ENCODE peak calls at places on chromosome 15, in four cellular contexts. X is PC-3, M is H1, E is GM23248. B is an unnamed sample.

GRCh38 chr15:98123834-98124233 is 163.3 kb downstream of the ARRDC4 start:
- DNase-seq in X (no peak), M (no peak), E (peak), B (peak)

GRCh38 chr15:68986292-68986691 is 28.2 kb upstream of the NOX5 start:
- DNase-seq in X (no peak), M (no peak), E (no peak), B (no peak)

GRCh38 chr15:92845109-92845508 is 55.0 kb upstream of the CHD2 start:
- DNase-seq in M (no peak), X (peak), E (peak), B (peak)

GRCh38 chr15:99432271-99433025 is 133.3 kb upstream of the MEF2A start:
- DNase-seq in X (no peak), M (no peak), E (no peak), B (no peak)

GRCh38 chr15:74541494-74542191 is 623 bp downstream of the ARID3B start:
- DNase-seq in E (peak), X (peak), M (no peak), B (peak)

GRCh38 chr15:86154705-86155104 is 75.0 kb downstream of the AGBL1 start:
- DNase-seq in M (no peak), E (no peak), X (no peak), B (no peak)

GRCh38 chr15:74317820-74318375 is 49.5 kb downstream of the CYP11A1 start:
- DNase-seq in M (no peak), X (peak), E (peak), B (no peak)

GRCh38 chr15:91113036-91113435 is 13.0 kb downstream of the SV2B start:
- DNase-seq in X (no peak), E (no peak), M (no peak), B (peak)

GRCh38 chr15:73530649-73531048 is 87.7 kb downstream of the REC114 start:
- DNase-seq in E (no peak), M (no peak), X (no peak), B (no peak)

GRCh38 chr15:51793521-51793920 is 35.9 kb upstream of the TMOD3 start:
- DNase-seq in M (no peak), X (peak), E (no peak), B (no peak)

GRCh38 chr15:68239025-68239424 is 9.5 kb upstream of the CLN6 start:
- DNase-seq in E (no peak), M (no peak), X (no peak), B (no peak)

GRCh38 chr15:64224508-64224907 is 61.7 kb upstream of the PPIB start:
- DNase-seq in E (peak), X (no peak), M (no peak), B (peak)

GRCh38 chr15:35680951-35681350 is 135.0 kb upstream of the DPH6 start:
- DNase-seq in E (no peak), X (no peak), M (no peak), B (no peak)

GRCh38 chr15:57597431-57597830 is 5.7 kb downstream of the MYZAP start:
- DNase-seq in X (no peak), M (no peak), E (no peak), B (no peak)

GRCh38 chr15:87033056-87033455 is 953.4 kb downstream of the AGBL1 start:
- DNase-seq in M (no peak), E (peak), X (peak), B (no peak)

GRCh38 chr15:97961067-97961954 is 808 bp downstream of the ARRDC4 start:
- DNase-seq in X (peak), M (peak), E (peak), B (peak)

GRCh38 chr15:71651750-71652186 is 158.6 kb upstream of the NR2E3 start:
- DNase-seq in X (peak), E (peak), M (no peak), B (peak)

GRCh38 chr15:98292442-98293240 is 332.1 kb downstream of the ARRDC4 start:
- DNase-seq in E (peak), M (peak), X (peak), B (peak)

GRCh38 chr15:41465822-41466421 is 27.8 kb upstream of the ITPKA start:
- DNase-seq in M (no peak), X (peak), E (peak), B (peak)

GRCh38 chr15:31597466-31597865 is 270.8 kb downstream of the KLF13 start:
- DNase-seq in X (no peak), E (no peak), M (no peak), B (no peak)

DNA sequence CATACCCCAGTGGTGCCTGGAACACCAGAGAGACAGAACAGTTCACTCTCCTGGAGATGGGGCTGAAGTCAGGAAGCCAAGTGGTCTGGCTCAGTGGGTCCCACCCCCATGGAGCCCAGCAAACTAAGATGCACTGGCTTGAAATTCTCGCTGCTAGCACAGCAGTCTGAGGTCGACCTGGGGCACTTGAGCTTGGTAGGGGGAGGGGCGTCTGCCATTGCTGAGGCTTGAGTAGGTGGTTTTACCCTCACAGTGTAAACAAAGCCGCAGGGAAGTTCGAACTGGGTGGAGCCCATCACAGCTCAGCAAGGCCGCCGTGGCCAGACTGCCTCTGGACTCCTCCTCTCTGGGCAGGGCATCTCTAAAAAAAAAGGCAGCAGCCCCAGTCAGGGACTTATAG is 272.0 kb downstream of the KLF13 start:
- DNase-seq in M (peak), E (peak), X (peak), B (no peak)
- H2AFZ ChIP-seq in M (peak), E (peak), X (no peak), B (no peak)

DNA sequence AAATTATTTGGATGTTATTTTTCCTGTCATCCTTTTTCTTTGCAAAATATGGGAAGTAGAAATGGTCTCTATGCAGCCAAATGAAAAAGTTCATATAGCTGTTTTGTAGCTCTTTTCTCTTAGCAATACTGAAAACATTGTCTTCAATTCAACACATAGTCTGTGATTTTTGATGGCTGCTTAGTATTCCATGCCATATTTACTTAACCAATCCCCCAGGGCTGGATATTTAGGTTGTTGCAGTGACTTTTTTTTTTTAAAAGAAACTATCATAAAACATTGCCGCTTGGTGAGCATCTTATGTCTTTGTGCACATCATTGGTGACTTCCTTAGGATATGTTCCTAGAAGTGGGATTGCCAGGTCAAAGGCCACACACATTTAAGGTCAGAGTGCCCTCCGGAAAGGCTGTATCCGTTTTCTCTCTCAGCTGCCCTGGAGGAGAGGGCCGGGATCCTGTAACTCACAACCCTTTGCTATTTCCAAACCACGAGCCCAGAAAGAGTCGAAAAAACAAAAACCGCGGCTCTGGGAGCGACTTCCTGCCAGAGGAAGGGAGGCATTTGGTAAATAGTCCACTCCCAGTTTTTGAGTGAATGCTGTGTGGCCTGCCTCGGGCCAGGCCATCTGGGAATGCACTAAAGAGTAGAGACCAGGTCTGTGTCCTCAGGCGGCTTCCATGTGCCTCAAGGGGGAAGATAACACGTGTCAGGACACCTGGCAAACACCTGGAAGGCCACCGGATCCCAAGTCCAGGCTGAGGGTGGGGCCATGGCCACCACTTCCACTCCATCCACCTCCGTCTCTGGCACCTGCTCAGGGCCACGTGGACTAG is 41.9 kb downstream of the SMAD6 start:
- DNase-seq in E (peak), M (no peak), X (peak), B (no peak)
- H2AFZ ChIP-seq in E (peak), M (no peak), X (peak), B (peak)

GRCh38 chr15:47778263-47778770 is 61.0 kb downstream of the SEMA6D start:
- DNase-seq in M (no peak), E (no peak), X (no peak), B (no peak)
- H2AFZ ChIP-seq in M (no peak), E (no peak), X (no peak), B (no peak)

GRCh38 chr15:78419331-78419730 is 18.7 kb upstream of the IREB2 start:
- DNase-seq in X (no peak), M (no peak), E (no peak), B (no peak)

GRCh38 chr15:78420766-78421165 is 17.2 kb upstream of the IREB2 start:
- DNase-seq in X (no peak), E (no peak), M (no peak), B (no peak)

GRCh38 chr15:78418239-78418638 is 19.8 kb upstream of the IREB2 start:
- DNase-seq in E (no peak), X (peak), M (no peak), B (no peak)

GRCh38 chr15:78420220-78420619 is 17.8 kb upstream of the IREB2 start:
- DNase-seq in M (no peak), E (no peak), X (no peak), B (no peak)

GRCh38 chr15:78418681-78419080 is 19.3 kb upstream of the IREB2 start:
- DNase-seq in E (no peak), X (no peak), M (no peak), B (no peak)
- H2AFZ ChIP-seq in E (no peak), X (no peak), M (no peak), B (no peak)

DNA sequence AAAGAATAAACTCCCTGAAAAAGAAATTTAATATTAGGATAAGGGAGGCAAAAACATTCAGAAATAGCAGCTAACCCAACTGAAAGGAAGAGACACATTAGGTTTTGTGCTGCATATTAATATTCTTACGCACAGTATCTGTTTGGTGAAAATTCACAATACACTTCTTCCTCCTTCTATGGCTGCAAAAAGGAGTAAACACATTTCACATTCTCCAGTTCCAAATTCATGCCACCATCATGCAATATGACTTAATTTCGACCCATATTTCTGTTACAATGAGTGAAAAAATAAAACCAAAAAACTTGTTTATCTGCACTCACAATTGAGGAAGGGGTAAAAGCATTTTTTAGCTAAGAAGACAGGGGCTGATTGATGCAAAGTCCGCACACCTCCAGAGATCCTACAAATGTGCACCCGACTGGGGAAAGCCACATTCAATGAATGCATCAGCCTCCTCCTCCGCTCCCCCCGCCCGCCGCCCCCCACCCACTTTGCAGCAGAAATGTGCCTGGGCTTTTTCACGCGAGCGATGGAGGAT is 1.0 kb downstream of the RFX7 start:
- DNase-seq in M (no peak), X (no peak), E (peak), B (peak)
- H2AFZ ChIP-seq in M (no peak), X (no peak), E (peak), B (no peak)

DNA sequence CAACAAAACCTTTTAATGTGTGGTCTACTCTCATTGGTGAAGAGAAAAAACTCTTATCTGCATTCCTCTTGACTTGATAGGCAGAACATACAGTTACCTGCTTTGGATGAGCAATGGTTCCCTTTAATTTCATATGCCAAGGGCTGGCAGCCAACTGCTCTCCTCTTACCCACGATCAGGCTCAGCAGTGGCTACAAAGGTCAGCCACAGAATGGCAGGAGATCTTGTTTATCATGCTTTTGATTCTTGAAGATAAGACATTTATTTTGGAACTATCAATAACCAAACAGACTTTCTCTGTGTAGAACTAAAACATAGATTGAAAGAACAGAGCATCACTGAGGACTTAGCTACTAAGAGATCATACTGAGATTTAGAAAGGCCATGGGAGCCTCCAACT is 6.1 kb upstream of the IREB2 start:
- DNase-seq in M (no peak), E (no peak), X (no peak), B (no peak)
- H2AFZ ChIP-seq in M (no peak), E (no peak), X (no peak), B (no peak)

B was measured in mammary epithelial cell.